ENCODE peak calls at places on chromosomes 3 and 15, in six cellular contexts. Z is astrocyte; A is NT2/D1; B is naive thymus-derived CD4-positive, alpha-beta T cell; W is PC-3; D is tibial nerve. L is an unnamed sample. For H3K27me3, the result is how much of the 10 kb centered on the place peaks cover.

GRCh38 chr3:193837347-193837827 is 244.4 kb downstream of the OPA1 start:
- DNase-seq in D (no peak), A (no peak), Z (no peak), W (no peak), B (no peak), L (no peak)

GRCh38 chr3:1699361-1699920 is 399.2 kb upstream of the CNTN4 start:
- DNase-seq in Z (no peak), B (no peak), W (no peak), D (no peak), A (no peak), L (no peak)

GRCh38 chr15:101446527-101447167 is 42.9 kb downstream of the PCSK6 start:
- DNase-seq in D (no peak), A (no peak), W (peak), Z (no peak), B (no peak), L (no peak)

GRCh38 chr3:16309558-16309957 is 44.5 kb downstream of the OXNAD1 start:
- DNase-seq in Z (peak), W (peak), B (peak), A (no peak), D (no peak), L (peak)

GRCh38 chr3:50481992-50482391 is 21.4 kb downstream of the CACNA2D2 start:
- DNase-seq in A (no peak), W (no peak), D (no peak), Z (no peak), B (no peak), L (no peak)

GRCh38 chr3:53822331-53822741 is 23.9 kb downstream of the CHDH start:
- DNase-seq in W (no peak), Z (no peak), B (no peak), D (no peak), A (no peak), L (no peak)

GRCh38 chr15:101536166-101536874 is 46.8 kb upstream of the PCSK6 start:
- DNase-seq in D (no peak), W (no peak), Z (no peak), A (no peak), B (no peak), L (no peak)

GRCh38 chr3:33490641-33491241 is 50.5 kb upstream of the UBP1 start:
- DNase-seq in A (no peak), Z (no peak), D (no peak), W (no peak), B (no peak), L (no peak)

GRCh38 chr3:19885468-19885867 is 48.5 kb downstream of the EFHB start:
- DNase-seq in W (peak), B (no peak), A (peak), D (no peak), Z (peak), L (peak)

GRCh38 chr3:29430558-29430971 is 149.7 kb downstream of the RBMS3 start:
- DNase-seq in B (no peak), Z (peak), A (no peak), W (peak), D (no peak), L (no peak)

GRCh38 chr3:30286007-30286669 is 320.3 kb upstream of the TGFBR2 start:
- DNase-seq in A (no peak), D (peak), B (no peak), W (peak), Z (peak), L (no peak)

GRCh38 chr15:37791693-37792092 is 142.7 kb upstream of the TMCO5A start:
- DNase-seq in D (no peak), Z (no peak), A (no peak), B (no peak), W (no peak), L (no peak)

GRCh38 chr3:139762307-139762706 is 84.5 kb upstream of the NMNAT3 start:
- DNase-seq in W (no peak), B (no peak), Z (no peak), D (no peak), A (no peak), L (no peak)

GRCh38 chr3:171184372-171184771 is 157.9 kb upstream of the SLC2A2 start:
- DNase-seq in A (no peak), D (no peak), W (no peak), B (no peak), Z (no peak), L (peak)

GRCh38 chr15:59862191-59863155 is 141.6 kb upstream of the FOXB1 start:
- DNase-seq in Z (no peak), W (peak), B (no peak), A (no peak), D (no peak), L (no peak)

GRCh38 chr15:76529911-76530310 is 193.3 kb downstream of the ISL2 start:
- DNase-seq in D (no peak), Z (peak), B (no peak), W (no peak), A (no peak), L (no peak)

GRCh38 chr15:33425149-33425548 is 114.4 kb downstream of the RYR3 start:
- DNase-seq in A (no peak), D (no peak), B (no peak), Z (peak), W (no peak), L (no peak)

GRCh38 chr3:7309707-7310106 is 448.8 kb downstream of the GRM7 start:
- DNase-seq in D (no peak), B (no peak), Z (peak), W (no peak), A (peak), L (no peak)

GRCh38 chr3:111392911-111393351 is 149.1 kb upstream of the CD96 start:
- DNase-seq in D (no peak), A (no peak), W (peak), B (peak), Z (peak), L (no peak)

GRCh38 chr15:39736646-39737550 is 45.7 kb downstream of the FSIP1 start:
- DNase-seq in B (no peak), D (peak), A (no peak), W (no peak), Z (no peak), L (no peak)

GRCh38 chr3:69200384-69201068 is 78.1 kb upstream of the LMOD3 start:
- DNase-seq in Z (peak), D (no peak), B (no peak), A (no peak), W (peak), L (no peak)
- H3K4me3 ChIP-seq in Z (peak), D (no peak), B (peak), A (no peak), W (peak), L (no peak)

DNA sequence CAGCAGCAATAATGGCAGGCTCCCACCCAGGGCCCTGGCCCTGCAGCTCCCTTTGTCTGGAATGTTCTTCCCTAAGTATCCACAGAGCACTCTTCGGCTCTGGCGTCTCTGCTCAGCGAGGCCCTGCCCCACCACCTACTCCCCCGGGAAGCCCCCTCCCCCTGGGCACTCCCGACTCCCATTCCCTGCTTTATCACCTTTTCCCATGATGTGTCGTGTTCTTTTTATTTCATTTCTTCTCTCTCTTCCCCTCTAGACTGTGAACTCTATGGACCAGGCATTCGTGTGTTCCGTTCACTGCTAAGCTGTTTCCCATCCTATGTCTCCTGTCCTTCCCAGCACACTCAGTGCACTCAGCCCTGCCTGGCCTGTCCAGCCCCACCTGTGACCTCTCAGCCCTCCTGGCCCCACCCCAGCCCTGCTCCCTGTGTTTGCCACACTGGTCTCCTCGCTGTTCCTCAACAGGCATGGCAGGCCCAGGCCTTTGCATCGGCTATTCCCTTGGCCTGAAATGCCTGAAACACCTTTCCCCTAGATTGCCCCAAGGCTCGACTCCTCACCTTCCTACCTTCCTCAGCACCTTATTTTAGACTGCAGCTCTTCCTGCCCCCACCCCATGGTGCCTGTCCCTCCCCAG is 107.4 kb downstream of the TPRA1 start:
- DNase-seq in W (no peak), Z (no peak), D (no peak), A (no peak), B (no peak), L (no peak)
- H3K27me3 ChIP-seq in W (under half), Z (under half), D (under half), A (under half), B (under half), L (under half)

GRCh38 chr3:140943781-140944547 is 2.3 kb downstream of the SLC25A36 start:
- DNase-seq in B (no peak), D (no peak), A (no peak), Z (no peak), W (no peak), L (no peak)
- H3K4me3 ChIP-seq in B (no peak), D (peak), A (no peak), Z (peak), W (peak), L (peak)

GRCh38 chr15:41868321-41868720 is 25.5 kb downstream of the SPTBN5 start:
- DNase-seq in D (no peak), A (no peak), W (no peak), B (no peak), Z (no peak), L (no peak)
- H3K27me3 ChIP-seq in D (under half), A (under half), W (under half), B (under half), Z (under half), L (under half)

GRCh38 chr15:95284487-95284886 is 1046.0 kb upstream of the NR2F2 start:
- DNase-seq in Z (no peak), W (no peak), D (no peak), B (no peak), A (no peak), L (no peak)
- H3K4me3 ChIP-seq in Z (no peak), W (no peak), D (no peak), B (no peak), A (no peak), L (no peak)

GRCh38 chr15:34818531-34818930 is 23.2 kb upstream of the ACTC1 start:
- DNase-seq in D (no peak), A (no peak), Z (peak), B (no peak), W (no peak), L (no peak)
- H3K27me3 ChIP-seq in D (under half), A (under half), Z (under half), B (under half), W (under half), L (under half)